ENCODE peak calls at places on chromosomes 6 and 20, in four cellular contexts. P is activated naive CD4-positive, alpha-beta T cell treated with Interleukin-2 at 50 U/mL for 16 hours; J is activated T-helper 1 cell treated with anti-CD3 and anti-CD28 coated beads, Interleukin-2, amount 50 U/mL, for 16 hours; N is neural crest cell. T is an unnamed sample.

GRCh38 chr6:33981421-33981820 is 164.5 kb downstream of the GRM4 start:
- DNase-seq in P (no peak), J (no peak), N (no peak), T (no peak)

GRCh38 chr6:139109558-139109957 is 25.3 kb upstream of the HECA start:
- DNase-seq in P (peak), J (no peak), N (no peak), T (no peak)

GRCh38 chr20:61587036-61587435 is 335.0 kb downstream of the CDH4 start:
- DNase-seq in P (no peak), J (no peak), N (no peak), T (no peak)

GRCh38 chr6:105199711-105200110 is 19.9 kb upstream of the POPDC3 start:
- DNase-seq in P (no peak), J (no peak), N (no peak), T (no peak)

GRCh38 chr6:41836660-41837052 is 49.2 kb downstream of the TOMM6 start:
- DNase-seq in P (no peak), J (no peak), N (no peak), T (no peak)

GRCh38 chr6:6225885-6226284 is 94.6 kb downstream of the F13A1 start:
- DNase-seq in P (no peak), J (no peak), N (no peak), T (no peak)

GRCh38 chr6:163170294-163170883 is 244.1 kb upstream of the QKI start:
- DNase-seq in P (peak), J (no peak), N (no peak), T (peak)

GRCh38 chr6:155419161-155419560 is 36.5 kb downstream of the NOX3 start:
- DNase-seq in P (no peak), J (no peak), N (no peak), T (no peak)

GRCh38 chr6:37936909-37937308 is 117.4 kb downstream of the ZFAND3 start:
- DNase-seq in P (no peak), J (no peak), N (no peak), T (no peak)